ENCODE peak calls at places on chromosomes 5 and 9, in six cellular contexts. V, P, I, H, A and K are unnamed samples. For H3K9me3, the result is how much of the 10 kb centered on the place peaks cover.

GRCh38 chr5:89606901-89607554 is 724.0 kb upstream of the MEF2C start:
- DNase-seq in A (no peak), P (no peak), H (no peak), I (no peak), V (no peak), K (no peak)

GRCh38 chr9:93136011-93136440 is 2.0 kb upstream of the NINJ1 start:
- DNase-seq in V (no peak), P (no peak), H (no peak), A (no peak), I (no peak), K (no peak)

GRCh38 chr9:128689293-128689770 is 310 bp downstream of the SET start:
- DNase-seq in A (no peak), H (peak), I (no peak), V (peak), P (no peak), K (no peak)

GRCh38 chr5:139399501-139400121 is 4.3 kb downstream of the SPATA24 start:
- DNase-seq in V (no peak), H (no peak), A (no peak), I (no peak), P (no peak), K (no peak)

GRCh38 chr5:15834596-15835245 is 334.7 kb downstream of the FBXL7 start:
- DNase-seq in A (no peak), V (no peak), I (no peak), H (no peak), P (no peak), K (peak)

GRCh38 chr5:75089137-75089536 is 36.8 kb upstream of the GCNT4 start:
- DNase-seq in V (no peak), I (no peak), H (no peak), P (no peak), A (no peak), K (peak)

GRCh38 chr5:147831465-147831864 is at the start of gene SPINK1:
- DNase-seq in H (no peak), I (no peak), V (no peak), A (no peak), P (no peak), K (no peak)

GRCh38 chr5:120405291-120405864 is 58.7 kb upstream of the PRR16 start:
- DNase-seq in H (no peak), V (no peak), I (no peak), P (no peak), A (no peak), K (no peak)

GRCh38 chr5:95449460-95449859 is 58.3 kb downstream of the FAM81B start:
- DNase-seq in H (no peak), P (no peak), I (no peak), A (no peak), V (no peak), K (no peak)

GRCh38 chr5:65034029-65034781 is 265.5 kb downstream of the CWC27 start:
- DNase-seq in A (no peak), H (no peak), P (peak), V (no peak), I (peak), K (no peak)

GRCh38 chr9:110115868-110116542 is 92.0 kb downstream of the C9orf152 start:
- DNase-seq in A (no peak), V (no peak), P (peak), I (no peak), H (no peak), K (peak)

GRCh38 chr9:121362813-121363585 is 7.1 kb downstream of the STOM start:
- DNase-seq in A (no peak), V (no peak), P (no peak), I (no peak), H (no peak), K (no peak)

GRCh38 chr9:107935931-107936330 is 446.4 kb upstream of the KLF4 start:
- DNase-seq in I (no peak), A (no peak), H (no peak), V (no peak), P (no peak), K (no peak)

GRCh38 chr9:106220415-106220814 is 526.1 kb downstream of the TMEM38B start:
- DNase-seq in I (no peak), A (no peak), P (no peak), V (no peak), H (no peak), K (no peak)

GRCh38 chr5:133749331-133749985 is 137.1 kb upstream of the FSTL4 start:
- DNase-seq in V (no peak), A (no peak), I (no peak), H (no peak), P (no peak), K (no peak)

GRCh38 chr5:77319140-77319539 is 108.7 kb downstream of the PDE8B start:
- DNase-seq in V (no peak), A (no peak), H (no peak), P (no peak), I (no peak), K (no peak)

GRCh38 chr9:93156475-93157008 is 22.5 kb upstream of the NINJ1 start:
- DNase-seq in V (no peak), A (no peak), I (no peak), H (no peak), P (no peak), K (no peak)

GRCh38 chr5:132475531-132475930 is 15.0 kb downstream of the IRF1 start:
- DNase-seq in A (no peak), H (no peak), I (no peak), V (no peak), P (peak), K (no peak)

GRCh38 chr5:103487253-103487652 is 75.3 kb downstream of the NUDT12 start:
- DNase-seq in P (no peak), H (no peak), A (no peak), V (no peak), I (no peak), K (no peak)

GRCh38 chr9:89536618-89537017 is 38.7 kb upstream of the SEMA4D start:
- DNase-seq in V (no peak), I (no peak), H (no peak), P (no peak), A (no peak), K (no peak)

GRCh38 chr9:5428794-5429528 is 8.8 kb downstream of the PLGRKT start:
- DNase-seq in A (no peak), I (no peak), P (no peak), V (no peak), H (no peak), K (no peak)

GRCh38 chr9:94806307-94806893 is 79.9 kb downstream of the AOPEP start:
- DNase-seq in I (no peak), A (no peak), V (no peak), P (no peak), H (no peak), K (no peak)

GRCh38 chr9:97717866-97718265 is 20.7 kb upstream of the XPA start:
- DNase-seq in V (no peak), P (no peak), A (no peak), I (no peak), H (no peak), K (no peak)

GRCh38 chr5:167877319-167877718 is 414.1 kb upstream of the WWC1 start:
- DNase-seq in I (no peak), P (no peak), V (no peak), H (no peak), A (no peak), K (no peak)

GRCh38 chr5:134086943-134087305 is 27.6 kb upstream of the TCF7 start:
- DNase-seq in P (no peak), I (no peak), V (no peak), H (no peak), A (no peak), K (no peak)

GRCh38 chr9:36597412-36598178 is 24.9 kb downstream of the MELK start:
- DNase-seq in A (peak), I (peak), V (no peak), P (peak), H (no peak), K (no peak)

GRCh38 chr5:103041071-103041676 is 78.8 kb downstream of the GIN1 start:
- DNase-seq in P (peak), V (no peak), H (no peak), I (peak), A (peak), K (peak)

GRCh38 chr5:175809531-175810121 is 61.8 kb upstream of the CPLX2 start:
- DNase-seq in A (peak), P (peak), I (no peak), H (no peak), V (no peak), K (peak)

GRCh38 chr5:33781286-33781685 is 110.5 kb downstream of the ADAMTS12 start:
- DNase-seq in P (no peak), H (no peak), I (no peak), A (no peak), V (no peak), K (peak)

GRCh38 chr9:77291714-77292113 is 114.4 kb downstream of the VPS13A start:
- DNase-seq in I (peak), V (no peak), H (no peak), A (peak), P (peak), K (peak)

GRCh38 chr9:20683351-20684034 is 566 bp upstream of the FOCAD start:
- DNase-seq in H (peak), V (peak), A (peak), I (peak), P (peak), K (peak)

GRCh38 chr5:139636207-139636792 is 11.8 kb upstream of the CXXC5 start:
- DNase-seq in H (no peak), V (no peak), I (peak), A (no peak), P (no peak), K (no peak)

GRCh38 chr5:94709277-94709676 is 90.8 kb downstream of the SLF1 start:
- DNase-seq in P (no peak), A (no peak), V (no peak), H (no peak), I (no peak), K (no peak)

GRCh38 chr5:76303917-76304316 is 99.2 kb upstream of the IQGAP2 start:
- DNase-seq in P (no peak), I (peak), A (no peak), H (no peak), V (no peak), K (peak)

GRCh38 chr9:122209451-122209850 is 19.3 kb downstream of the LHX6 start:
- DNase-seq in H (no peak), P (no peak), V (no peak), A (no peak), I (no peak), K (no peak)

GRCh38 chr9:16726023-16726422 is 144.4 kb downstream of the BNC2 start:
- DNase-seq in V (no peak), A (no peak), P (no peak), I (no peak), H (no peak), K (no peak)

GRCh38 chr5:107894361-107894760 is 223.6 kb upstream of the EFNA5 start:
- DNase-seq in H (no peak), P (no peak), V (no peak), A (no peak), I (no peak), K (no peak)

GRCh38 chr9:61667559-61668121 is 477.8 kb downstream of the SPATA31A7 start:
- DNase-seq in H (no peak), P (no peak), I (no peak), A (no peak), V (no peak), K (no peak)

GRCh38 chr9:61668846-61669245 is 479.0 kb downstream of the SPATA31A7 start:
- DNase-seq in V (no peak), I (no peak), P (no peak), H (no peak), A (no peak), K (no peak)

GRCh38 chr9:61671276-61671973 is 481.6 kb downstream of the SPATA31A7 start:
- DNase-seq in A (no peak), V (no peak), I (no peak), H (no peak), P (no peak), K (no peak)

GRCh38 chr9:61670616-61671015 is 480.8 kb downstream of the SPATA31A7 start:
- DNase-seq in H (no peak), A (no peak), V (no peak), I (no peak), P (no peak), K (no peak)

GRCh38 chr9:61669352-61669751 is 479.5 kb downstream of the SPATA31A7 start:
- DNase-seq in I (no peak), P (no peak), A (no peak), V (no peak), H (no peak), K (no peak)
- H3K9me3 ChIP-seq in I (under half), P (under half), A (under half), V (under half), H (under half), K (under half)

DNA sequence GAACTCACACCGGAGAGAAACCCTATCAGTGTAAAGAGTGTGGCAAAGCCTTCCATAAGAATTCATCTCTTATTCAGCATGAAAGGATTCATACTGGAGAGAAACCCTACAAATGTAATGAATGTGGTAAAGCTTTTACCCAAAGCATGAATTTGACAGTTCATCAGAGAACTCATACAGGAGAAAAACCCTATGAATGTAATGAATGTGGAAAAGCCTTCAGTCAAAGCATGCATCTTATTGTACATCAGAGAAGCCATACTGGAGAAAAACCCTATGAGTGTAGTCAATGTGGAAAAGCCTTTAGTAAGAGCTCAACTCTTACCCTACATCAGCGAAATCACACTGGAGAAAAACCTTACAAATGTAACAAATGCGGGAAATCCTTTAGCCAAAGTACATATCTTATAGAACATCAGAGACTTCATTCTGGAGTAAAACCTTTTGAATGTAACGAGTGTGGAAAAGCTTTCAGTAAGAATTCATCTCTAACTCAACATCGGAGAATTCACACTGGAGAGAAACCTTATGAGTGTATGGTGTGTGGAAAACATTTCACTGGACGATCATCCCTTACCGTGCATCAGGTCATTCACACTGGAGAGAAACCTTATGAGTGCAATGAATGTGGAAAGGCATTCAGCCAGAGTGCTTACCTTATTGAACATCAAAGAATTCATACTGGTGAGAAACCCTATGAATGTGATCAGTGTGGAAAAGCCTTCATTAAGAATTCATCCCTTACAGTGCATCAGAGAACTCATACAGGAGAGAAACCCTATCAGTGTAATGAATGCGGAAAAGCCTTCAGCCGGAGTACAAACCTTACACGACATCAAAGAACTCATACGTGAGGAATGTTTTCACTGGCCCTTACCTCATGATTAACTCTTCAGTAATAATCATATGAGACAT is 8.9 kb upstream of the ZNF454 start:
- DNase-seq in H (no peak), V (no peak), I (no peak), A (no peak), P (no peak), K (no peak)
- H3K9me3 ChIP-seq in H (half or more), V (half or more), I (under half), A (under half), P (half or more), K (under half)

GRCh38 chr5:110323357-110323756 is 403.1 kb downstream of the TMEM232 start:
- DNase-seq in V (no peak), P (no peak), I (no peak), H (no peak), A (no peak), K (no peak)

GRCh38 chr5:110323832-110324231 is 402.6 kb downstream of the TMEM232 start:
- DNase-seq in A (no peak), P (no peak), H (no peak), V (no peak), I (no peak), K (no peak)

GRCh38 chr5:110321117-110321516 is 405.4 kb downstream of the TMEM232 start:
- DNase-seq in I (no peak), A (no peak), H (no peak), V (no peak), P (no peak), K (no peak)
- H3K9me3 ChIP-seq in I (under half), A (under half), H (under half), V (under half), P (under half), K (under half)

DNA sequence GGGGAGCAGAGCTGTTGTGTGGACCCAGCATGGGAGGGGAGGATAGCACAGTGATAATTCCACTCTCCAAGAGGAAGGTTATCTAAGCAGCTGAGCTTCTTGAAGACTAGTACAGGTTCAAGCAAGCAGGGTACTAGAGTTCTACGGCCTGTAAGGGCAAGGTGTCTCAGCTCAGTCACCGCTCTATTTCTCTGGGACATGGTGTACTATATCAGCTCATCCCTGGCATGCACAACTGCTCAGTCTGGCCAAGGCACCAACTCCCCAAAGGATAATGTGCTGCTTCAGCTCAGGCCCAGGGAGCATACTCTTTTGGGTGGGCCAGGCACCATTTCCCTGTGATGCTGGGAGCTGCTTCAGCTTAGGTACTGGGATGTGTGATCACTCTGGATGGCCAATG is 69.8 kb downstream of the RNF130 start:
- DNase-seq in V (no peak), A (no peak), H (no peak), P (no peak), I (no peak), K (no peak)
- H3K9me3 ChIP-seq in V (under half), A (under half), H (under half), P (under half), I (under half), K (under half)

GRCh38 chr5:173594061-173594460 is 22.4 kb downstream of the BOD1 start:
- DNase-seq in P (no peak), I (no peak), A (no peak), H (no peak), V (no peak), K (no peak)

GRCh38 chr5:173591300-173591622 is 25.2 kb downstream of the BOD1 start:
- DNase-seq in V (no peak), A (no peak), P (no peak), I (no peak), H (no peak), K (no peak)

GRCh38 chr5:173595826-173596225 is 20.6 kb downstream of the BOD1 start:
- DNase-seq in V (no peak), H (no peak), P (no peak), I (no peak), A (no peak), K (no peak)

GRCh38 chr5:173590436-173591299 is 25.8 kb downstream of the BOD1 start:
- DNase-seq in I (no peak), A (no peak), H (no peak), V (peak), P (no peak), K (no peak)

GRCh38 chr5:173592050-173592669 is 24.3 kb downstream of the BOD1 start:
- DNase-seq in A (peak), H (no peak), V (no peak), I (peak), P (no peak), K (peak)
- H3K9me3 ChIP-seq in A (under half), H (under half), V (under half), I (under half), P (under half), K (under half)

GRCh38 chr5:150272531-150272930 is 17.0 kb downstream of the CAMK2A start:
- DNase-seq in H (no peak), P (peak), A (no peak), V (no peak), I (peak), K (peak)

GRCh38 chr5:150271296-150271692 is 18.3 kb downstream of the CAMK2A start:
- DNase-seq in I (no peak), V (no peak), A (no peak), H (no peak), P (no peak), K (no peak)

GRCh38 chr5:150274811-150275210 is 14.8 kb downstream of the CAMK2A start:
- DNase-seq in A (no peak), I (no peak), P (no peak), H (no peak), V (no peak), K (peak)

GRCh38 chr5:150270546-150271295 is 18.9 kb downstream of the CAMK2A start:
- DNase-seq in P (peak), I (no peak), A (no peak), H (no peak), V (no peak), K (no peak)

DNA sequence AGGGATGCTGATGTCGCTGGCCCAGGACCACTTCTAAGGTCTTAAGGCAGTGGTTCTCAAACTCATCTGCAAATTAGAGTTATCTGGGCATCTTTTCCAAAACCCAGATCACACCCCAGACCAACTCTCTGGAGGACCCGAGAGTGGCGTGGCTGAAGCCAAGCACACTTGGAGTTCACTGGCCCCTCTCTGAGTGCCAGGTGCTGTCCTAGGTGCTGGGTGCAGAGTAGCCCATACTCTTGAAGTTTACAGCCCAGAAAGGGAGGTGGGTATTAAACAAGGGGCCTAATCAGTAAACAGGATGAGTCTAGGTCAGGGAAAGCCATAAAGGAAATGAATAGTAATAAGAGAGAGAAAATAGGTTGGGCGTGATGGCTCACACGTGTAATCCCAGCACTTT is 17.6 kb downstream of the CAMK2A start:
- DNase-seq in H (no peak), P (no peak), V (no peak), A (no peak), I (no peak), K (no peak)
- H3K9me3 ChIP-seq in H (under half), P (under half), V (under half), A (under half), I (under half), K (under half)

GRCh38 chr9:137015540-137015930 is 12.5 kb downstream of the ABCA2 start:
- DNase-seq in P (no peak), H (no peak), I (no peak), V (no peak), A (no peak), K (no peak)
- H3K9me3 ChIP-seq in P (under half), H (under half), I (under half), V (under half), A (under half), K (under half)